ENCODE peak calls at places on chromosomes 16 and 17, in nine cellular contexts. V, U, H, Q, O, E, K, S and P are unnamed samples.

GRCh38 chr17:80783461-80783860 is 208.2 kb upstream of the CHMP6 start:
- DNase-seq in V (no peak), U (no peak), H (no peak), Q (peak; percentile 27), O (no peak), E (no peak), K (peak; percentile 43), S (no peak), P (peak; percentile 26)

GRCh38 chr17:56737741-56738161 is 96.0 kb downstream of the C17orf67 start:
- DNase-seq in V (no peak), U (no peak), H (no peak), Q (peak; percentile 68), O (no peak), E (no peak), K (no peak), S (peak; percentile 81), P (no peak)

GRCh38 chr17:83133302-83134121 is 54.1 kb downstream of the METRNL start:
- DNase-seq in V (no peak), U (no peak), H (no peak), Q (no peak), O (no peak), E (no peak), K (peak; percentile 27), S (no peak), P (peak; percentile 83)

GRCh38 chr16:71460246-71460645 is 1.8 kb downstream of the ZNF23 start:
- DNase-seq in V (no peak), U (no peak), H (no peak), Q (peak; percentile 95), O (no peak), E (no peak), K (no peak), S (peak; percentile 69), P (no peak)

GRCh38 chr17:71779482-71779881 is 341.3 kb upstream of the SOX9 start:
- DNase-seq in V (no peak), U (no peak), H (no peak), Q (no peak), O (no peak), E (no peak), K (no peak), S (no peak), P (no peak)

GRCh38 chr17:50111687-50112655 is 16.8 kb downstream of the PDK2 start:
- DNase-seq in V (no peak), U (peak; percentile 32), H (no peak), Q (no peak), O (no peak), E (no peak), K (no peak), S (no peak), P (no peak)

GRCh38 chr17:876272-876671 is 94.1 kb downstream of the MRM3 start:
- DNase-seq in V (no peak), U (no peak), H (no peak), Q (no peak), O (no peak), E (no peak), K (peak; percentile 63), S (no peak), P (no peak)

GRCh38 chr16:49464093-49464492 is 90.5 kb downstream of the C16orf78 start:
- DNase-seq in V (no peak), U (no peak), H (no peak), Q (no peak), O (no peak), E (no peak), K (peak; percentile 53), S (no peak), P (peak; percentile 18)

GRCh38 chr16:66881560-66881959 is 1.2 kb downstream of the PDP2 start:
- DNase-seq in V (no peak), U (no peak), H (no peak), Q (no peak), O (no peak), E (no peak), K (no peak), S (no peak), P (no peak)

GRCh38 chr16:68453816-68454215 is 5.5 kb upstream of the SMPD3 start:
- DNase-seq in V (no peak), U (no peak), H (no peak), Q (no peak), O (no peak), E (no peak), K (no peak), S (no peak), P (no peak)

GRCh38 chr16:54602666-54603065 is 316.1 kb upstream of the IRX3 start:
- DNase-seq in V (no peak), U (no peak), H (no peak), Q (peak; percentile 65), O (no peak), E (no peak), K (no peak), S (no peak), P (no peak)

GRCh38 chr17:58560511-58560910 is 46.1 kb upstream of the MTMR4 start:
- DNase-seq in V (no peak), U (no peak), H (no peak), Q (no peak), O (no peak), E (no peak), K (no peak), S (no peak), P (no peak)